ENCODE peak calls at places on chromosomes 16 and 17, in four cellular contexts. One of them, this sample, is unnamed.

GRCh38 chr17:60675997-60676396 is 1.7 kb upstream of the BCAS3 start:
- DNase-seq in PC-3: no peak
- DNase-seq in heart right ventricle: no peak
- DNase-seq in BJ: no peak
- DNase-seq in this sample: no peak

GRCh38 chr16:71288570-71288889 is 672 bp downstream of the CMTR2 start:
- DNase-seq in BJ: no peak
- DNase-seq in PC-3: no peak
- DNase-seq in heart right ventricle: no peak
- DNase-seq in this sample: no peak

GRCh38 chr17:29125651-29126050 is 54.5 kb downstream of the MYO18A start:
- DNase-seq in BJ: no peak
- DNase-seq in PC-3: no peak
- DNase-seq in heart right ventricle: no peak
- DNase-seq in this sample: no peak

GRCh38 chr16:84827131-84827574 is 7.4 kb downstream of the CRISPLD2 start:
- DNase-seq in BJ: no peak
- DNase-seq in PC-3: no peak
- DNase-seq in heart right ventricle: no peak
- DNase-seq in this sample: no peak

GRCh38 chr16:68257906-68258800 is 6.2 kb upstream of the SLC7A6 start:
- DNase-seq in heart right ventricle: no peak
- DNase-seq in PC-3: peak; percentile 80
- DNase-seq in BJ: no peak
- DNase-seq in this sample: peak; percentile 76

GRCh38 chr16:2178321-2179106 is 17.9 kb downstream of the CASKIN1 start:
- DNase-seq in BJ: no peak
- DNase-seq in heart right ventricle: no peak
- DNase-seq in PC-3: no peak
- DNase-seq in this sample: no peak

GRCh38 chr16:57544129-57544653 is 1.7 kb downstream of the ADGRG5 start:
- DNase-seq in PC-3: no peak
- DNase-seq in BJ: no peak
- DNase-seq in heart right ventricle: no peak
- DNase-seq in this sample: peak; percentile 52

GRCh38 chr16:7615565-7615964 is 282.9 kb downstream of the RBFOX1 start:
- DNase-seq in PC-3: no peak
- DNase-seq in BJ: no peak
- DNase-seq in heart right ventricle: no peak
- DNase-seq in this sample: no peak

GRCh38 chr16:13984794-13985193 is 64.8 kb downstream of the ERCC4 start:
- DNase-seq in heart right ventricle: no peak
- DNase-seq in BJ: no peak
- DNase-seq in PC-3: no peak
- DNase-seq in this sample: no peak

GRCh38 chr16:666572-666971 is 1.4 kb upstream of the RHOT2 start:
- DNase-seq in PC-3: no peak
- DNase-seq in heart right ventricle: no peak
- DNase-seq in BJ: no peak
- DNase-seq in this sample: no peak

GRCh38 chr17:83189673-83190385 is 110.4 kb downstream of the METRNL start:
- DNase-seq in PC-3: no peak
- DNase-seq in BJ: peak; percentile 74
- DNase-seq in heart right ventricle: peak; percentile 41
- DNase-seq in this sample: peak; percentile 86

GRCh38 chr16:30365200-30365599 is 5.1 kb downstream of the TBC1D10B start:
- DNase-seq in heart right ventricle: no peak
- DNase-seq in PC-3: no peak
- DNase-seq in BJ: no peak
- DNase-seq in this sample: no peak

GRCh38 chr16:54199486-54200160 is 87.0 kb downstream of the IRX3 start:
- DNase-seq in PC-3: no peak
- DNase-seq in BJ: no peak
- DNase-seq in heart right ventricle: no peak
- DNase-seq in this sample: no peak

GRCh38 chr16:10245002-10245401 is 62.8 kb upstream of the GRIN2A start:
- DNase-seq in PC-3: no peak
- DNase-seq in heart right ventricle: no peak
- DNase-seq in BJ: no peak
- DNase-seq in this sample: no peak

GRCh38 chr16:84643180-84643583 is 5.1 kb upstream of the KLHL36 start:
- DNase-seq in BJ: peak; percentile 90
- DNase-seq in PC-3: peak; percentile 77
- DNase-seq in heart right ventricle: peak; percentile 68
- DNase-seq in this sample: peak; percentile 69

GRCh38 chr16:81181013-81181720 is 57.3 kb upstream of the BCO1 start:
- DNase-seq in heart right ventricle: peak; percentile 65
- DNase-seq in BJ: peak; percentile 90
- DNase-seq in PC-3: peak; percentile 96
- DNase-seq in this sample: peak; percentile 69

GRCh38 chr17:50043290-50044148 is 12.4 kb upstream of the ITGA3 start:
- DNase-seq in heart right ventricle: peak; percentile 54
- DNase-seq in PC-3: peak; percentile 86
- DNase-seq in BJ: no peak
- DNase-seq in this sample: no peak

GRCh38 chr16:74625500-74626350 is 18.8 kb upstream of the GLG1 start:
- DNase-seq in PC-3: no peak
- DNase-seq in BJ: no peak
- DNase-seq in heart right ventricle: no peak
- DNase-seq in this sample: peak; percentile 27

GRCh38 chr17:72126575-72127486 is 6.0 kb downstream of the SOX9 start:
- DNase-seq in heart right ventricle: no peak
- DNase-seq in BJ: peak; percentile 32
- DNase-seq in PC-3: peak; percentile 91
- DNase-seq in this sample: no peak

GRCh38 chr16:10494343-10495030 is 85.9 kb downstream of the EMP2 start:
- DNase-seq in BJ: no peak
- DNase-seq in heart right ventricle: no peak
- DNase-seq in PC-3: no peak
- DNase-seq in this sample: no peak

GRCh38 chr17:83037084-83037950 is 42.1 kb upstream of the METRNL start:
- DNase-seq in BJ: no peak
- DNase-seq in heart right ventricle: no peak
- DNase-seq in PC-3: no peak
- DNase-seq in this sample: peak; percentile 42

GRCh38 chr17:37135581-37135980 is 186.8 kb downstream of the AATF start:
- DNase-seq in BJ: no peak
- DNase-seq in PC-3: no peak
- DNase-seq in heart right ventricle: no peak
- DNase-seq in this sample: no peak

GRCh38 chr17:82228278-82228841 is 482 bp upstream of the SLC16A3 start:
- DNase-seq in heart right ventricle: peak; percentile 66
- DNase-seq in PC-3: no peak
- DNase-seq in BJ: no peak
- DNase-seq in this sample: peak; percentile 89

GRCh38 chr16:19130852-19131808 is 17.4 kb downstream of the ITPRIPL2 start:
- DNase-seq in PC-3: peak; percentile 37
- DNase-seq in BJ: peak; percentile 46
- DNase-seq in heart right ventricle: peak; percentile 39
- DNase-seq in this sample: peak; percentile 69

GRCh38 chr16:79754081-79754872 is 153.7 kb upstream of the MAF start:
- DNase-seq in PC-3: no peak
- DNase-seq in heart right ventricle: no peak
- DNase-seq in BJ: no peak
- DNase-seq in this sample: no peak

GRCh38 chr16:81956213-81956948 is 54.9 kb downstream of the SDR42E1 start:
- DNase-seq in PC-3: no peak
- DNase-seq in BJ: no peak
- DNase-seq in heart right ventricle: no peak
- DNase-seq in this sample: peak; percentile 68

GRCh38 chr17:21301593-21302550 is 17.4 kb downstream of the MAP2K3 start:
- DNase-seq in BJ: no peak
- DNase-seq in heart right ventricle: no peak
- DNase-seq in PC-3: no peak
- DNase-seq in this sample: peak; percentile 64

GRCh38 chr16:72974142-72974769 is 73.7 kb downstream of the ZFHX3 start:
- DNase-seq in PC-3: no peak
- DNase-seq in BJ: no peak
- DNase-seq in heart right ventricle: no peak
- DNase-seq in this sample: no peak

GRCh38 chr17:65901394-65901793 is 290.5 kb downstream of the CEP112 start:
- DNase-seq in BJ: no peak
- DNase-seq in heart right ventricle: no peak
- DNase-seq in PC-3: no peak
- DNase-seq in this sample: no peak

GRCh38 chr17:73278049-73278464 is 16.4 kb upstream of the CPSF4L start:
- DNase-seq in BJ: no peak
- DNase-seq in PC-3: no peak
- DNase-seq in heart right ventricle: no peak
- DNase-seq in this sample: no peak

GRCh38 chr16:54934536-54935410 is 4.1 kb downstream of the IRX5 start:
- DNase-seq in heart right ventricle: no peak
- DNase-seq in BJ: no peak
- DNase-seq in PC-3: no peak
- DNase-seq in this sample: peak; percentile 81

GRCh38 chr16:55811811-55812210 is 21.1 kb downstream of the CES1 start:
- DNase-seq in BJ: no peak
- DNase-seq in heart right ventricle: no peak
- DNase-seq in PC-3: no peak
- DNase-seq in this sample: no peak

GRCh38 chr17:82216301-82217119 is 3.9 kb upstream of the CCDC57 start:
- DNase-seq in PC-3: peak; percentile 92
- DNase-seq in heart right ventricle: peak; percentile 61
- DNase-seq in BJ: no peak
- DNase-seq in this sample: peak; percentile 94

GRCh38 chr17:67283727-67284516 is 38.9 kb upstream of the HELZ start:
- DNase-seq in heart right ventricle: no peak
- DNase-seq in BJ: no peak
- DNase-seq in PC-3: no peak
- DNase-seq in this sample: no peak

GRCh38 chr17:1241904-1242303 is 28.3 kb upstream of the BHLHA9 start:
- DNase-seq in BJ: peak; percentile 29
- DNase-seq in PC-3: no peak
- DNase-seq in heart right ventricle: no peak
- DNase-seq in this sample: no peak

GRCh38 chr17:1898332-1898731 is 68.5 kb downstream of the RPA1 start:
- DNase-seq in BJ: no peak
- DNase-seq in heart right ventricle: no peak
- DNase-seq in PC-3: no peak
- DNase-seq in this sample: no peak

GRCh38 chr17:63120406-63120805 is 154.4 kb downstream of the TANC2 start:
- DNase-seq in heart right ventricle: no peak
- DNase-seq in PC-3: peak; percentile 60
- DNase-seq in BJ: no peak
- DNase-seq in this sample: no peak

GRCh38 chr16:84699712-84700517 is at the start of gene USP10:
- DNase-seq in BJ: no peak
- DNase-seq in PC-3: peak; percentile 72
- DNase-seq in heart right ventricle: peak; percentile 83
- DNase-seq in this sample: peak; percentile 91

GRCh38 chr16:26623442-26623841 is 443.3 kb upstream of the C16orf82 start:
- DNase-seq in BJ: no peak
- DNase-seq in PC-3: no peak
- DNase-seq in heart right ventricle: no peak
- DNase-seq in this sample: no peak
- H3K36me3 ChIP-seq in BJ: no peaks in the 10 kb centered on the region
- H3K36me3 ChIP-seq in PC-3: no peaks in the 10 kb centered on the region
- H3K36me3 ChIP-seq in heart right ventricle: no peaks in the 10 kb centered on the region
- H3K36me3 ChIP-seq in this sample: no peaks in the 10 kb centered on the region

GRCh38 chr17:79673517-79673916 is 57.2 kb upstream of the ENPP7 start:
- DNase-seq in heart right ventricle: no peak
- DNase-seq in BJ: no peak
- DNase-seq in PC-3: no peak
- DNase-seq in this sample: no peak

GRCh38 chr17:79676796-79677195 is 53.9 kb upstream of the ENPP7 start:
- DNase-seq in PC-3: no peak
- DNase-seq in BJ: no peak
- DNase-seq in heart right ventricle: no peak
- DNase-seq in this sample: no peak

GRCh38 chr17:79672496-79672895 is 58.2 kb upstream of the ENPP7 start:
- DNase-seq in heart right ventricle: no peak
- DNase-seq in BJ: no peak
- DNase-seq in PC-3: no peak
- DNase-seq in this sample: no peak

GRCh38 chr17:79675413-79675725 is 55.4 kb upstream of the ENPP7 start:
- DNase-seq in heart right ventricle: no peak
- DNase-seq in BJ: no peak
- DNase-seq in PC-3: no peak
- DNase-seq in this sample: no peak

DNA sequence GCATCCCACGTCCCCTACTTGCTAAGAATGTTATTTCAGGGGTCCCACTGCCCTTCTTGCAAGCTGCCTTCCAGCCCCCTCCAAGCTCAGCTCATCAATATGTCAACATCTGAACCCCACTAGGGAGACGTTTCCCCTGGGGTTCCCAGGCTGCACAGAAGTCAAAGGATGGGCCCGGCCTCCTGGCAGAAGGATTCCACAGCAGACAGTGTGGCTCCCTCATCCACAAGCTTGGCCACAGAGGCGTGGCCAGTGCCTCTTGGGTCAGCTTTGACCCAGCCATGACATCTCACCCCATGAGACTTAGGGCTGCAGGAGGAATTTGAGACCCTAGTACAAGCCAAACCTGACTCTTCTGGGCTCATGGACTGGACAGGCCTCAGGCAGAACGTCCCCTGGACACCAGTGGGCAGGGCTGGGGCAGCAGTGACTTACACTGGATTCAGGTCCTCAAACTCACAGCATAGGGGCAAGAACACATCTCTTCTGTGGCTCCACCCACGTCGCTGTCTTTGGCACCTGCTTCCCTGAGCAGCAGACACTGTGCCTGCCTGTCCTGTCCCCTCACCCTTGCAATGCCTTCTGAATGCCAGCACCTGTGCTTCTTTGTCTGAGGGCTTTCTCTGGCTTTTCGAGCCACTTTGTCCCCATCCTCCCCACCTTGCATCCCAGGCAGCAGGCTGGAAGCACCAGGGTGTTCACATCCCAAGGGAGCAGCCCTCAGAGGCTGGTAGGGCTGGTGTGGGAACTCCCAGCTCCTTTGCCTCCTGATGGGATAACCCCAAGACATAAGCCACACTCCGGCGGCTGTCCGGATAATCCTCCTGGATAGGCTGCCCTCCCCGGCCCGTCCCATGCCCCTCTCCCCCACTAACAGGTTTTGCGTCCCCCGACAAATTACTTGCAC is 56.0 kb upstream of the ENPP7 start:
- DNase-seq in heart right ventricle: no peak
- DNase-seq in PC-3: no peak
- DNase-seq in BJ: no peak
- DNase-seq in this sample: peak; percentile 51
- H3K36me3 ChIP-seq in heart right ventricle: no peaks in the 10 kb centered on the region
- H3K36me3 ChIP-seq in PC-3: no peaks in the 10 kb centered on the region
- H3K36me3 ChIP-seq in BJ: no peaks in the 10 kb centered on the region
- H3K36me3 ChIP-seq in this sample: no peaks in the 10 kb centered on the region

GRCh38 chr17:32355649-32356377 is 5.9 kb downstream of the ZNF207 start:
- DNase-seq in BJ: no peak
- DNase-seq in PC-3: no peak
- DNase-seq in heart right ventricle: no peak
- DNase-seq in this sample: no peak
- H3K36me3 ChIP-seq in BJ: peaks cover 22% of the 10 kb centered on the region
- H3K36me3 ChIP-seq in PC-3: peaks cover 64% of the 10 kb centered on the region
- H3K36me3 ChIP-seq in heart right ventricle: peaks cover 88% of the 10 kb centered on the region
- H3K36me3 ChIP-seq in this sample: peaks cover 77% of the 10 kb centered on the region

GRCh38 chr17:40259505-40259904 is 28.2 kb upstream of the CDC6 start:
- DNase-seq in PC-3: no peak
- DNase-seq in BJ: no peak
- DNase-seq in heart right ventricle: no peak
- DNase-seq in this sample: no peak
- H3K36me3 ChIP-seq in PC-3: no peaks in the 10 kb centered on the region
- H3K36me3 ChIP-seq in BJ: peaks cover 16% of the 10 kb centered on the region
- H3K36me3 ChIP-seq in heart right ventricle: peaks cover 83% of the 10 kb centered on the region
- H3K36me3 ChIP-seq in this sample: peaks cover 80% of the 10 kb centered on the region

This sample was measured in upper lobe of right lung.